ENCODE peak calls at places on chromosomes 11 and 22, in seven cellular contexts. O, V, T, Q, N, G and W are unnamed samples.

GRCh38 chr11:61294717-61295595 is at the start of gene VWCE:
- DNase-seq in Q (peak; percentile 77), G (peak; percentile 72), T (peak; percentile 86), V (peak; percentile 57), N (peak; percentile 83), O (peak; percentile 41), W (peak; percentile 24)

GRCh38 chr22:20227363-20227762 is 40.8 kb downstream of the RTN4R start:
- DNase-seq in N (no peak), V (no peak), G (no peak), O (no peak), Q (no peak), T (no peak), W (no peak)

GRCh38 chr11:60349990-60350389 is 22.9 kb downstream of the MS4A6E start:
- DNase-seq in T (no peak), O (no peak), Q (no peak), V (no peak), G (no peak), N (no peak), W (no peak)

GRCh38 chr11:60985991-60986915 is 14.8 kb downstream of the CD6 start:
- DNase-seq in O (peak; percentile 46), V (no peak), Q (no peak), G (no peak), N (no peak), T (no peak), W (no peak)

GRCh38 chr11:35418282-35418846 is 994 bp downstream of the SLC1A2 start:
- DNase-seq in N (peak; percentile 72), G (peak; percentile 3), V (peak; percentile 5), O (no peak), Q (peak; percentile 53), T (peak; percentile 72), W (peak; percentile 33)

GRCh38 chr11:118633319-118633690 is 25.9 kb downstream of the PHLDB1 start:
- DNase-seq in Q (no peak), N (no peak), T (no peak), O (no peak), V (no peak), G (no peak), W (no peak)

GRCh38 chr11:57842873-57843272 is 81.3 kb downstream of the CTNND1 start:
- DNase-seq in V (no peak), T (no peak), O (no peak), N (no peak), Q (no peak), G (no peak), W (no peak)

GRCh38 chr22:34111210-34111824 is 191.0 kb upstream of the LARGE1 start:
- DNase-seq in G (peak; percentile 20), Q (peak; percentile 56), V (peak; percentile 7), T (peak; percentile 59), N (peak; percentile 64), O (no peak), W (no peak)

GRCh38 chr11:120035756-120036155 is 102.2 kb downstream of the TRIM29 start:
- DNase-seq in G (no peak), T (peak; percentile 23), O (no peak), Q (no peak), V (no peak), N (no peak), W (no peak)

DNA sequence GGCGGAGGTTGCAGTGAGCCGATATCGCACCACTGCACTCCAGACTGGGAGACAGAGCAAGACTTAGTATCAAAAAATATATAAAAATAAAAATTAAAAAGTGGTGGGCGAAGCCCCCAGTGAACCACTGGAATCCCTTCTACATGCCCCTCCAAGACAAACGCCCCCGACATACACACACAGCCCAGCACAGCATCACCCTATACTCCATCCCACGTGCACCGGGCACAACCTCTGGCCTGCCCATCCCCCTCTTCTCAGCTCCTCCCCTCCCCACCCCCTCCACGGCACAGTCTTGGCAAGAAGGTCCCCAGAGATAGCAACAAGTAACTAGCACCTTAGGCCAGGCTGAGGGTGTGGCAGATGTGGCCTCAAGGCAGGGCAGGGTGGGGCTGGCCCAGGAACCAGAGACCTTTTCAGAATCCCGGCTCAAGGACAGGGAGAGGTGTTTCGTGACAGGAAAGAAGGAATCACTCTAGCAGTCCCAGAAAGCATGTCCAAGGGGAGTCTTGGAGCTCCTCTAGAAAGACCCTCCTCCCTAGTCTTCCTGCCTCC is 54.2 kb downstream of the CYTH4 start:
- DNase-seq in V (no peak), G (no peak), Q (no peak), N (no peak), O (no peak), T (no peak), W (no peak)
- H4K8ac ChIP-seq in V (no peak overlapping the region), G (no peak overlapping the region), Q (no peak overlapping the region), N (no peak overlapping the region), O (no peak overlapping the region), T (no peak overlapping the region), W (no peak overlapping the region)

GRCh38 chr11:10457901-10458300 is 2.8 kb downstream of the AMPD3 start:
- DNase-seq in T (peak; percentile 24), N (peak; percentile 14), V (no peak), O (no peak), Q (no peak), G (no peak), W (no peak)

GRCh38 chr11:10459029-10459970 is 4.2 kb downstream of the AMPD3 start:
- DNase-seq in N (peak; percentile 28), V (peak; percentile 60), O (no peak), T (peak; percentile 44), G (no peak), Q (peak; percentile 16), W (no peak)

GRCh38 chr11:10456519-10456918 is 1.5 kb downstream of the AMPD3 start:
- DNase-seq in O (no peak), Q (peak; percentile 20), V (no peak), T (no peak), N (peak; percentile 25), G (no peak), W (no peak)

GRCh38 chr11:10460611-10461275 is 5.7 kb downstream of the AMPD3 start:
- DNase-seq in Q (no peak), V (no peak), G (no peak), N (peak; percentile 2), O (no peak), T (no peak), W (no peak)

GRCh38 chr11:10461276-10461790 is 6.3 kb downstream of the AMPD3 start:
- DNase-seq in N (peak; percentile 12), Q (no peak), G (no peak), T (no peak), O (no peak), V (no peak), W (no peak)
- H4K8ac ChIP-seq in N (no peak overlapping the region), Q (no peak overlapping the region), G (no peak overlapping the region), T (no peak overlapping the region), O (no peak overlapping the region), V (no peak overlapping the region), W (no peak overlapping the region)

GRCh38 chr11:8757047-8757446 is 74.5 kb downstream of the RPL27A start:
- DNase-seq in O (peak; percentile 57), G (no peak), V (no peak), Q (no peak), T (no peak), N (no peak), W (peak; percentile 60)

GRCh38 chr11:8757533-8757932 is 74.9 kb downstream of the RPL27A start:
- DNase-seq in G (no peak), V (no peak), O (no peak), T (no peak), N (no peak), Q (no peak), W (no peak)

GRCh38 chr11:8758619-8759169 is 76.1 kb downstream of the RPL27A start:
- DNase-seq in T (no peak), N (no peak), O (no peak), G (no peak), V (no peak), Q (no peak), W (no peak)

GRCh38 chr11:8754241-8754640 is 71.6 kb downstream of the RPL27A start:
- DNase-seq in O (no peak), G (no peak), Q (no peak), V (no peak), T (no peak), N (no peak), W (no peak)

DNA sequence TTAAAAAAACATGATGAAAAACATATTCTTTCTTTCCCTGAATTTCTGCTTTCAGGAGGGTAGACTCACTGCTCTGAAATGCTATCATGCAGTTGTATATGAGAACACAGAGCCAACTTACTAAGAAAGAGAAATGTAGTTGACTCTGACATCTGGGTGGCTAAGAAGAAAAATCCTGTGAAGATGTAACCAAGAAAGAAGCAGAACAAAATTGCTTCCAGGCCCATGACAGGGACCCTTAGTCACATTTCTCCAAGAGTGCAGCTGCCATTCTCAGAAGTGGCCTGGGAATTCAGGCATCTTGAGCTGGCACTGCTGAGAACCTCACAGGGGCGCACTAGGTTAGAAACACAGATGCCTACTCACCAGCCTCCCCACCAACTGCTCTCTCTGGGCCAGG is 73.6 kb downstream of the RPL27A start:
- DNase-seq in T (no peak), O (peak; percentile 78), G (no peak), N (no peak), Q (no peak), V (no peak), W (no peak)
- H4K8ac ChIP-seq in T (no peak overlapping the region), O (peak overlapping the region; percentile 44), G (no peak overlapping the region), N (no peak overlapping the region), Q (no peak overlapping the region), V (no peak overlapping the region), W (no peak overlapping the region)

GRCh38 chr11:7907121-7907520 is 23.9 kb downstream of the OR10A6 start:
- DNase-seq in G (no peak), Q (no peak), O (no peak), N (no peak), V (no peak), T (no peak), W (peak; percentile 27)

GRCh38 chr11:7910389-7910788 is 20.7 kb downstream of the OR10A6 start:
- DNase-seq in Q (peak; percentile 77), O (no peak), V (no peak), T (no peak), G (no peak), N (no peak), W (peak; percentile 64)

GRCh38 chr11:7906481-7906880 is 24.6 kb downstream of the OR10A6 start:
- DNase-seq in V (no peak), N (no peak), O (no peak), Q (peak; percentile 56), G (no peak), T (no peak), W (no peak)

GRCh38 chr11:7909585-7910325 is 21.3 kb downstream of the OR10A6 start:
- DNase-seq in T (no peak), Q (peak; percentile 76), G (no peak), N (no peak), O (no peak), V (no peak), W (peak; percentile 82)

GRCh38 chr11:7911011-7911410 is 20.1 kb downstream of the OR10A6 start:
- DNase-seq in Q (no peak), O (no peak), N (no peak), V (no peak), G (no peak), T (no peak), W (no peak)
- H4K8ac ChIP-seq in Q (no peak overlapping the region), O (no peak overlapping the region), N (no peak overlapping the region), V (no peak overlapping the region), G (no peak overlapping the region), T (no peak overlapping the region), W (no peak overlapping the region)